ENCODE peak calls at places on chromosome 6, in seven cellular contexts. G is K562, A is GM12892, P is H1, T is HepG2, Z is SK-N-SH, X is GM12878. F is an unnamed sample.

GRCh38 chr6:132401120-132401940 is at the start of gene MOXD1:
- DNase-seq in P (peak), A (peak), G (peak), T (no peak), X (no peak), Z (peak), F (peak)

GRCh38 chr6:129233458-129234134 is 350.7 kb downstream of the LAMA2 start:
- DNase-seq in G (no peak), T (no peak), A (no peak), Z (no peak), P (no peak), X (peak), F (no peak)

GRCh38 chr6:120378582-120379220 is 955.6 kb downstream of the TBC1D32 start:
- DNase-seq in A (no peak), T (peak), G (peak), P (no peak), X (no peak), Z (peak), F (no peak)

GRCh38 chr6:41591859-41592502 is 45.8 kb downstream of the FOXP4 start:
- DNase-seq in P (peak), G (peak), T (peak), X (peak), Z (peak), A (peak), F (peak)

GRCh38 chr6:46098678-46099077 is 31.1 kb upstream of the ENPP4 start:
- DNase-seq in P (no peak), T (peak), G (no peak), A (no peak), X (no peak), Z (no peak), F (no peak)

GRCh38 chr6:69888842-69889590 is 22.7 kb downstream of the COL19A1 start:
- DNase-seq in G (no peak), A (no peak), X (no peak), Z (no peak), T (no peak), P (no peak), F (no peak)

GRCh38 chr6:20805027-20805426 is 270.8 kb downstream of the CDKAL1 start:
- DNase-seq in A (no peak), P (no peak), Z (no peak), T (no peak), G (no peak), X (no peak), F (peak)

GRCh38 chr6:46979206-46979605 is 57.5 kb upstream of the ADGRF5 start:
- DNase-seq in Z (no peak), P (no peak), G (no peak), T (no peak), A (no peak), X (no peak), F (no peak)

GRCh38 chr6:135481786-135482369 is 15.7 kb downstream of the AHI1 start:
- DNase-seq in X (no peak), A (no peak), Z (no peak), G (no peak), T (no peak), P (no peak), F (no peak)

GRCh38 chr6:15872252-15873103 is 209.7 kb upstream of the DTNBP1 start:
- DNase-seq in P (no peak), A (no peak), T (no peak), Z (no peak), X (no peak), G (peak), F (no peak)

GRCh38 chr6:35218021-35218420 is 4.3 kb downstream of the SCUBE3 start:
- DNase-seq in X (no peak), A (no peak), Z (no peak), P (no peak), G (no peak), T (no peak), F (no peak)

GRCh38 chr6:23213651-23214050 is 644.3 kb downstream of the HDGFL1 start:
- DNase-seq in T (no peak), A (no peak), G (no peak), P (no peak), X (no peak), Z (no peak), F (no peak)

GRCh38 chr6:146339716-146340115 is 203.9 kb upstream of the RAB32 start:
- DNase-seq in X (no peak), Z (no peak), A (no peak), T (no peak), P (no peak), G (no peak), F (no peak)

GRCh38 chr6:97630592-97630991 is 347.6 kb upstream of the MMS22L start:
- DNase-seq in P (no peak), T (no peak), A (no peak), Z (no peak), G (no peak), X (no peak), F (no peak)

GRCh38 chr6:117555882-117556498 is 46.3 kb downstream of the GOPC start:
- DNase-seq in T (peak), A (no peak), X (no peak), P (peak), Z (no peak), G (peak), F (no peak)

GRCh38 chr6:16555550-16555949 is 205.7 kb downstream of the ATXN1 start:
- DNase-seq in Z (no peak), A (no peak), G (no peak), X (no peak), T (no peak), P (no peak), F (no peak)

GRCh38 chr6:43086022-43086658 is 10.0 kb downstream of the PTK7 start:
- DNase-seq in P (no peak), X (peak), A (peak), T (no peak), G (no peak), Z (no peak), F (no peak)

GRCh38 chr6:161407581-161407980 is 133.7 kb upstream of the AGPAT4 start:
- DNase-seq in X (peak), P (no peak), G (peak), A (no peak), Z (no peak), T (peak), F (no peak)

GRCh38 chr6:146027586-146028249 is 1.1 kb upstream of the GRM1 start:
- DNase-seq in Z (peak), G (no peak), A (no peak), T (no peak), X (no peak), P (peak), F (no peak)

GRCh38 chr6:30510419-30510818 is 21.1 kb downstream of the HLA-E start:
- DNase-seq in P (no peak), G (no peak), T (no peak), Z (no peak), A (no peak), X (no peak), F (no peak)

GRCh38 chr6:69622230-69622629 is 174.6 kb downstream of the LMBRD1 start:
- DNase-seq in G (peak), P (no peak), A (no peak), T (no peak), Z (no peak), X (no peak), F (no peak)

GRCh38 chr6:169993861-169994481 is 242.5 kb downstream of the ERMARD start:
- DNase-seq in A (no peak), T (no peak), Z (no peak), P (peak), G (no peak), X (no peak), F (no peak)

GRCh38 chr6:50120300-50120699 is 70.6 kb upstream of the DEFB112 start:
- DNase-seq in P (no peak), G (no peak), A (no peak), Z (no peak), X (no peak), T (no peak), F (no peak)

GRCh38 chr6:25788305-25788922 is 33.9 kb downstream of the SLC17A4 start:
- DNase-seq in X (no peak), P (peak), G (peak), T (peak), Z (peak), A (no peak), F (no peak)

GRCh38 chr6:169895926-169896761 is 144.7 kb downstream of the ERMARD start:
- DNase-seq in A (no peak), T (no peak), P (peak), Z (peak), X (no peak), G (no peak), F (no peak)

GRCh38 chr6:21003780-21004541 is 469.7 kb downstream of the CDKAL1 start:
- DNase-seq in Z (peak), X (peak), A (no peak), T (peak), G (no peak), P (no peak), F (no peak)

GRCh38 chr6:24951831-24952299 is 16.1 kb upstream of the RIPOR2 start:
- DNase-seq in X (no peak), T (no peak), Z (no peak), P (no peak), G (no peak), A (no peak), F (no peak)

GRCh38 chr6:158286413-158286812 is 25.9 kb upstream of the TULP4 start:
- DNase-seq in G (no peak), P (no peak), X (no peak), T (no peak), A (no peak), Z (no peak), F (no peak)

GRCh38 chr6:87484491-87484890 is 11.7 kb downstream of the SLC35A1 start:
- DNase-seq in X (no peak), G (no peak), A (no peak), Z (no peak), P (no peak), T (no peak), F (no peak)

GRCh38 chr6:89291256-89291819 is 23.8 kb downstream of the GABRR2 start:
- DNase-seq in P (peak), A (no peak), T (peak), X (no peak), G (no peak), Z (no peak), F (no peak)

GRCh38 chr6:16522937-16523336 is 238.3 kb downstream of the ATXN1 start:
- DNase-seq in G (no peak), P (no peak), A (no peak), Z (no peak), T (no peak), X (no peak), F (no peak)

GRCh38 chr6:79240509-79240908 is 6.0 kb upstream of the HMGN3 start:
- DNase-seq in G (no peak), X (no peak), Z (no peak), P (no peak), A (no peak), T (no peak), F (no peak)

GRCh38 chr6:36616888-36617521 is 22.8 kb downstream of the SRSF3 start:
- DNase-seq in Z (peak), X (no peak), G (no peak), P (no peak), T (no peak), A (no peak), F (no peak)

DNA sequence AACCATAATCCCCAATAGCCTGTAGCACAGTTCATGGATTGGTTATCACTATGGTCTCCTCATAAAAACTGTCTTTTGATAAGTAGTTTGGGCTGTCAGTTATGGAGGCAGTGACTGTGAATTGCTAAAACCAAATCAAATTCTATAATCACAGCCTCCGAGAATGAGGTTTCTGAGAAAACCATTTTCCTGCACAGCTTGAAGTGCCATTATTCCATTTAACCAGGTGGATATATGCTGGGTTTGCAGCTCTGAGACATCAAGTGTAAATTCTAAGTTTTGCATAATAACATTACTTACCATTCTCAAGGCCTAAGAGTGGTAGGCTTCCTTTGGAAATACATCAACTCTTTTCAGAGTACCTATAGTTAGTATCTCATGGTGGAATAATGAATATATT is 485.4 kb downstream of the FRK start:
- DNase-seq in A (no peak), T (no peak), P (no peak), Z (no peak), X (no peak), G (no peak), F (no peak)
- TF ChIP-seq POLR2AphosphoS5 in A (no peak), T (no peak), P (no peak), Z (no peak), X (no peak), G (no peak), F (no peak)

GRCh38 chr6:37974381-37974780 is 154.9 kb downstream of the ZFAND3 start:
- DNase-seq in Z (no peak), T (no peak), P (no peak), X (no peak), G (no peak), A (no peak), F (no peak)

GRCh38 chr6:37971263-37971662 is 151.7 kb downstream of the ZFAND3 start:
- DNase-seq in Z (no peak), A (no peak), T (no peak), X (no peak), G (no peak), P (no peak), F (no peak)

GRCh38 chr6:37972994-37973757 is 153.6 kb downstream of the ZFAND3 start:
- DNase-seq in P (no peak), X (no peak), T (no peak), G (no peak), A (no peak), Z (no peak), F (no peak)

GRCh38 chr6:37974943-37975342 is 155.4 kb downstream of the ZFAND3 start:
- DNase-seq in X (no peak), G (no peak), P (no peak), Z (no peak), A (no peak), T (no peak), F (no peak)

GRCh38 chr6:37971711-37972410 is 152.3 kb downstream of the ZFAND3 start:
- DNase-seq in Z (no peak), G (no peak), T (no peak), A (no peak), X (no peak), P (no peak), F (no peak)
- TF ChIP-seq TAF1 in Z (no peak), G (no peak), T (no peak), A (no peak), X (no peak), P (no peak), F (no peak)

DNA sequence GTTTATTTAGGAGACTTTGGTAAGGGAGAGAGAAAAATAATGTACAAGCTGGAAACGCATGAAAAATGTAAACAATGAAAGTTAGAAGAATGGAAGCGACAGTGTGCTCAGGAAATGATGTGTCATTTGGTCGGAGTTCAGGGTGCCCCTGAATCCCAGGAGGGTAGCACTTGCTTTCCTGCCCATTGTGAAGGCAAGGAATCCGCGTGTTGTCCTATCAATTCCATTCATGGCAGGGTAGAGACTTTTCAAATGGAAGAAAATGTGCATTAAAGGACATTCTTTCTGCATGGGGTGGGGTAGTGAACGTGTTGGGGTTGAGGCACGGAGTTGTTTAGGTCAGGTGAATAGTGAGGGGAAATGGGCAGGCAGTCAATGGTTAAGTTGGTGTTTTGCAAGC is 33.7 kb downstream of the GCNT2 start:
- DNase-seq in X (no peak), T (no peak), G (no peak), Z (no peak), P (no peak), A (no peak), F (no peak)
- TF ChIP-seq POLR2AphosphoS5 in X (no peak), T (no peak), G (no peak), Z (no peak), P (no peak), A (no peak), F (no peak)

GRCh38 chr6:138248878-138249277 is 30.6 kb upstream of the PBOV1 start:
- DNase-seq in A (no peak), P (no peak), Z (no peak), X (no peak), T (peak), G (no peak), F (no peak)

GRCh38 chr6:138253731-138254130 is 35.4 kb upstream of the PBOV1 start:
- DNase-seq in T (no peak), A (no peak), G (no peak), Z (no peak), P (no peak), X (no peak), F (no peak)

GRCh38 chr6:138248011-138248410 is 29.7 kb upstream of the PBOV1 start:
- DNase-seq in Z (no peak), X (no peak), G (no peak), A (no peak), T (no peak), P (no peak), F (no peak)

GRCh38 chr6:138250053-138250452 is 31.8 kb upstream of the PBOV1 start:
- DNase-seq in X (no peak), Z (no peak), A (no peak), T (no peak), G (no peak), P (no peak), F (no peak)

DNA sequence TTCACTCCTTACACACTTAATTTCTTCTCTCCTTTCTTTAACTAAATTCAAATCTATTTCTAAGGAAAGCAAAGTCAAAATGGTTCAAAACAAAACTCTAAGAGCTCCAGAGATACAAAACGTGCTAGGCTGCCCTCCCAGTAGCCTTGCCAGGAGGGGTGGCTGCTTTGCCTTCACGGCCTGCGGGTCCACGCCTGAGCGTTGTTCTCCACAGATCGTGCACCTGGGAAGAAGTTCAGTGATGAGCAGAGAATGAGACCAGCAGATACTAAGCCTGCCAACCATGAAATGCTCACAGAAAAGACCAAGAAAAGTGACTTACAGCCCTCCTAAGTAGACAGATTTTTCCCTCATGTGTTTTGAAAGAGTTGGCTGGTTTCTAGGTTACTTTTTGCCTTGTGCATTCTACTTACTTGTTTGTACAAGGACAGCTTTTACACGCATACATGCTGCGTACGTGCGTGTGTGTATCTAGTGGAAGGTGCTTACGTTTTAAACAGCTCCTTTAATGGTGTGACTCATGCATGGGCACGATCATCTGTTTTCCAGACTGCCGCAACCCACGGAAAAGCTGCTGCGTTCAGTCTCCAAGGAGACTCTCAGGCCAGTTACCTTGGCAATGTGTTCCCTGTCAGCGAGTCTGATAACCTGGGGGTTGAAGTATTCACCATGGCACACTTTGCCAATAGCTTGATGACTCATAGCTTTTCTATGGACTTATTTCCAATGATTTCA is 32.4 kb upstream of the PBOV1 start:
- DNase-seq in X (no peak), A (no peak), T (no peak), P (no peak), Z (no peak), G (no peak), F (no peak)
- TF ChIP-seq TAF1 in X (no peak), A (no peak), T (no peak), P (no peak), Z (no peak), G (no peak), F (no peak)

GRCh38 chr6:12010635-12011275 is 1.4 kb upstream of the HIVEP1 start:
- DNase-seq in G (peak), T (no peak), X (no peak), P (peak), A (no peak), Z (peak), F (no peak)

GRCh38 chr6:12009180-12009748 is 2.8 kb upstream of the HIVEP1 start:
- DNase-seq in G (no peak), X (no peak), P (no peak), T (peak), A (no peak), Z (no peak), F (no peak)

GRCh38 chr6:12009904-12010634 is 2.0 kb upstream of the HIVEP1 start:
- DNase-seq in X (no peak), Z (no peak), T (no peak), P (no peak), A (no peak), G (no peak), F (no peak)

GRCh38 chr6:12007915-12008286 is 4.2 kb upstream of the HIVEP1 start:
- DNase-seq in Z (no peak), G (no peak), P (no peak), X (no peak), A (no peak), T (no peak), F (no peak)

GRCh38 chr6:12008366-12009179 is 3.5 kb upstream of the HIVEP1 start:
- DNase-seq in A (peak), Z (peak), X (peak), T (peak), P (peak), G (peak), F (peak)
- TF ChIP-seq POLR2AphosphoS5 in A (peak), Z (peak), X (peak), T (peak), P (no peak), G (peak), F (peak)

DNA sequence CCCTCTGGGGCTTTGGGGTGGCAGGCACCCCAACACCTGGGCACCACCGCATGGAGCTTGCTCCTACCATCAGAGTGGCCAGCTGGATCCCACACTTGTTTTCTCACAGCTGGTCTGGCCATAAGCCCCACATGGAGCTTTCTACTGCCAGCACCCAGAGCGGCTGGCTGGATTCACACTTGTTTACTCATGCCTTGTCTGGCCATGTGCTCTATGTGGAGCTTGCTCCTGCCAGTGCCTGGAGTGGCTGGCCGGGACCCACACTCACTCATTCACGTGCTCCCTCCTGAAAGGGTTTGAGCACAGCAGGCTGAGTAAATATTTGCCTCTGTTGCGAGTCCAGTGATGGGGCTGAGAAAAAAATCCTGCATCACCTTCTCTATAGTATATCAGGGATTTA is 487.0 kb downstream of the CD109 start:
- DNase-seq in A (no peak), P (no peak), Z (no peak), G (no peak), X (no peak), T (peak), F (no peak)
- TF ChIP-seq TAF1 in A (no peak), P (no peak), Z (no peak), G (no peak), X (no peak), T (no peak), F (no peak)

GRCh38 chr6:111662192-111662793 is 56.6 kb upstream of the TRAF3IP2 start:
- DNase-seq in X (no peak), A (no peak), P (no peak), G (no peak), Z (no peak), T (no peak), F (no peak)

GRCh38 chr6:111662794-111663231 is 57.1 kb upstream of the TRAF3IP2 start:
- DNase-seq in T (no peak), X (no peak), A (no peak), P (no peak), G (no peak), Z (peak), F (no peak)

GRCh38 chr6:111663232-111663631 is 57.6 kb upstream of the TRAF3IP2 start:
- DNase-seq in X (no peak), Z (peak), P (peak), G (no peak), T (no peak), A (no peak), F (no peak)

GRCh38 chr6:111664565-111665039 is 58.9 kb upstream of the TRAF3IP2 start:
- DNase-seq in Z (no peak), G (no peak), T (no peak), P (no peak), X (no peak), A (no peak), F (no peak)

GRCh38 chr6:111663692-111664564 is 58.2 kb upstream of the TRAF3IP2 start:
- DNase-seq in P (peak), G (peak), Z (peak), T (no peak), X (no peak), A (no peak), F (no peak)
- TF ChIP-seq POLR2AphosphoS5 in P (no peak), G (no peak), Z (no peak), T (no peak), X (no peak), A (no peak), F (no peak)